ENCODE peak calls at places on chromosome 20, in ten cellular contexts. One of them, this sample, is unnamed.

GRCh38 chr20:33914871-33915270 is 78.8 kb upstream of the RALY start:
- DNase-seq in effector memory CD4-positive, alpha-beta T cell: peak; percentile 3
- DNase-seq in IMR-90: peak; percentile 94
- DNase-seq in fibroblast of lung: peak; percentile 34
- DNase-seq in A673: no peak
- DNase-seq in CD8-positive, alpha-beta memory T cell: no peak
- DNase-seq in CD8-positive, alpha-beta T cell: peak; percentile 40
- DNase-seq in right cardiac atrium: no peak
- DNase-seq in cardiac muscle cell: no peak
- DNase-seq in PC-3: peak; percentile 84
- DNase-seq in this sample: no peak

GRCh38 chr20:9460518-9460917 is 53.9 kb upstream of the LAMP5 start:
- DNase-seq in cardiac muscle cell: no peak
- DNase-seq in IMR-90: peak; percentile 36
- DNase-seq in PC-3: peak; percentile 89
- DNase-seq in fibroblast of lung: peak; percentile 61
- DNase-seq in effector memory CD4-positive, alpha-beta T cell: no peak
- DNase-seq in right cardiac atrium: no peak
- DNase-seq in CD8-positive, alpha-beta T cell: no peak
- DNase-seq in A673: peak; percentile 14
- DNase-seq in CD8-positive, alpha-beta memory T cell: no peak
- DNase-seq in this sample: no peak

GRCh38 chr20:25574411-25574810 is 10.9 kb downstream of the NINL start:
- DNase-seq in right cardiac atrium: no peak
- DNase-seq in CD8-positive, alpha-beta T cell: no peak
- DNase-seq in cardiac muscle cell: no peak
- DNase-seq in A673: peak; percentile 11
- DNase-seq in PC-3: peak; percentile 74
- DNase-seq in CD8-positive, alpha-beta memory T cell: no peak
- DNase-seq in IMR-90: peak; percentile 52
- DNase-seq in fibroblast of lung: peak; percentile 63
- DNase-seq in effector memory CD4-positive, alpha-beta T cell: no peak
- DNase-seq in this sample: no peak

GRCh38 chr20:19628570-19629134 is 129.4 kb upstream of the RIN2 start:
- DNase-seq in effector memory CD4-positive, alpha-beta T cell: no peak
- DNase-seq in CD8-positive, alpha-beta memory T cell: no peak
- DNase-seq in IMR-90: peak; percentile 66
- DNase-seq in fibroblast of lung: peak; percentile 67
- DNase-seq in cardiac muscle cell: peak; percentile 77
- DNase-seq in PC-3: peak; percentile 86
- DNase-seq in CD8-positive, alpha-beta T cell: peak; percentile 21
- DNase-seq in A673: peak; percentile 77
- DNase-seq in right cardiac atrium: no peak
- DNase-seq in this sample: peak; percentile 58

GRCh38 chr20:20079102-20079784 is 26.9 kb downstream of the CFAP61 start:
- DNase-seq in IMR-90: no peak
- DNase-seq in effector memory CD4-positive, alpha-beta T cell: no peak
- DNase-seq in PC-3: peak; percentile 48
- DNase-seq in fibroblast of lung: no peak
- DNase-seq in right cardiac atrium: no peak
- DNase-seq in CD8-positive, alpha-beta memory T cell: no peak
- DNase-seq in CD8-positive, alpha-beta T cell: no peak
- DNase-seq in A673: no peak
- DNase-seq in cardiac muscle cell: no peak
- DNase-seq in this sample: no peak

GRCh38 chr20:25051386-25052155 is 6.4 kb downstream of the ACSS1 start:
- DNase-seq in IMR-90: no peak
- DNase-seq in cardiac muscle cell: no peak
- DNase-seq in CD8-positive, alpha-beta memory T cell: no peak
- DNase-seq in fibroblast of lung: no peak
- DNase-seq in right cardiac atrium: no peak
- DNase-seq in PC-3: no peak
- DNase-seq in CD8-positive, alpha-beta T cell: no peak
- DNase-seq in effector memory CD4-positive, alpha-beta T cell: no peak
- DNase-seq in A673: no peak
- DNase-seq in this sample: no peak

GRCh38 chr20:62732766-62733165 is 24.1 kb downstream of the NTSR1 start:
- DNase-seq in PC-3: no peak
- DNase-seq in IMR-90: no peak
- DNase-seq in CD8-positive, alpha-beta T cell: no peak
- DNase-seq in A673: no peak
- DNase-seq in fibroblast of lung: no peak
- DNase-seq in CD8-positive, alpha-beta memory T cell: no peak
- DNase-seq in effector memory CD4-positive, alpha-beta T cell: no peak
- DNase-seq in right cardiac atrium: peak; percentile 17
- DNase-seq in cardiac muscle cell: no peak
- DNase-seq in this sample: no peak

GRCh38 chr20:24751551-24751950 is 197.5 kb upstream of the CST7 start:
- DNase-seq in effector memory CD4-positive, alpha-beta T cell: no peak
- DNase-seq in right cardiac atrium: no peak
- DNase-seq in CD8-positive, alpha-beta memory T cell: no peak
- DNase-seq in CD8-positive, alpha-beta T cell: no peak
- DNase-seq in cardiac muscle cell: no peak
- DNase-seq in A673: no peak
- DNase-seq in PC-3: no peak
- DNase-seq in IMR-90: no peak
- DNase-seq in fibroblast of lung: no peak
- DNase-seq in this sample: no peak

GRCh38 chr20:50054626-50055511 is 58.1 kb downstream of the UBE2V1 start:
- DNase-seq in CD8-positive, alpha-beta T cell: no peak
- DNase-seq in CD8-positive, alpha-beta memory T cell: no peak
- DNase-seq in IMR-90: peak; percentile 41
- DNase-seq in effector memory CD4-positive, alpha-beta T cell: no peak
- DNase-seq in right cardiac atrium: peak; percentile 92
- DNase-seq in PC-3: no peak
- DNase-seq in A673: no peak
- DNase-seq in fibroblast of lung: peak; percentile 55
- DNase-seq in cardiac muscle cell: no peak
- DNase-seq in this sample: no peak

GRCh38 chr20:48126227-48126740 is 341.0 kb upstream of the SULF2 start:
- DNase-seq in CD8-positive, alpha-beta memory T cell: no peak
- DNase-seq in PC-3: no peak
- DNase-seq in CD8-positive, alpha-beta T cell: no peak
- DNase-seq in IMR-90: no peak
- DNase-seq in cardiac muscle cell: peak; percentile 22
- DNase-seq in right cardiac atrium: no peak
- DNase-seq in fibroblast of lung: no peak
- DNase-seq in effector memory CD4-positive, alpha-beta T cell: no peak
- DNase-seq in A673: no peak
- DNase-seq in this sample: no peak

GRCh38 chr20:23417861-23418260 is 3.4 kb downstream of the NAPB start:
- DNase-seq in CD8-positive, alpha-beta memory T cell: no peak
- DNase-seq in cardiac muscle cell: no peak
- DNase-seq in fibroblast of lung: no peak
- DNase-seq in effector memory CD4-positive, alpha-beta T cell: no peak
- DNase-seq in A673: no peak
- DNase-seq in CD8-positive, alpha-beta T cell: no peak
- DNase-seq in IMR-90: no peak
- DNase-seq in PC-3: no peak
- DNase-seq in right cardiac atrium: no peak
- DNase-seq in this sample: no peak

GRCh38 chr20:60512436-60512835 is 554.2 kb downstream of the CDH26 start:
- DNase-seq in PC-3: peak; percentile 5
- DNase-seq in IMR-90: peak; percentile 63
- DNase-seq in cardiac muscle cell: no peak
- DNase-seq in effector memory CD4-positive, alpha-beta T cell: no peak
- DNase-seq in A673: peak; percentile 56
- DNase-seq in right cardiac atrium: no peak
- DNase-seq in fibroblast of lung: peak; percentile 58
- DNase-seq in CD8-positive, alpha-beta memory T cell: no peak
- DNase-seq in CD8-positive, alpha-beta T cell: no peak
- DNase-seq in this sample: no peak
- H3K9me3 ChIP-seq in PC-3: peaks cover 2% of the 10 kb centered on the region
- H3K9me3 ChIP-seq in IMR-90: no peaks in the 10 kb centered on the region
- H3K9me3 ChIP-seq in cardiac muscle cell: no peaks in the 10 kb centered on the region
- H3K9me3 ChIP-seq in effector memory CD4-positive, alpha-beta T cell: no peaks in the 10 kb centered on the region
- H3K9me3 ChIP-seq in A673: no peaks in the 10 kb centered on the region
- H3K9me3 ChIP-seq in right cardiac atrium: no peaks in the 10 kb centered on the region
- H3K9me3 ChIP-seq in fibroblast of lung: no peaks in the 10 kb centered on the region
- H3K9me3 ChIP-seq in CD8-positive, alpha-beta memory T cell: no peaks in the 10 kb centered on the region
- H3K9me3 ChIP-seq in CD8-positive, alpha-beta T cell: no peaks in the 10 kb centered on the region
- H3K9me3 ChIP-seq in this sample: no peaks in the 10 kb centered on the region

GRCh38 chr20:55937283-55937682 is 68.0 kb downstream of the CBLN4 start:
- DNase-seq in cardiac muscle cell: no peak
- DNase-seq in CD8-positive, alpha-beta memory T cell: no peak
- DNase-seq in IMR-90: no peak
- DNase-seq in effector memory CD4-positive, alpha-beta T cell: no peak
- DNase-seq in PC-3: no peak
- DNase-seq in fibroblast of lung: no peak
- DNase-seq in right cardiac atrium: no peak
- DNase-seq in CD8-positive, alpha-beta T cell: no peak
- DNase-seq in A673: no peak
- DNase-seq in this sample: no peak

DNA sequence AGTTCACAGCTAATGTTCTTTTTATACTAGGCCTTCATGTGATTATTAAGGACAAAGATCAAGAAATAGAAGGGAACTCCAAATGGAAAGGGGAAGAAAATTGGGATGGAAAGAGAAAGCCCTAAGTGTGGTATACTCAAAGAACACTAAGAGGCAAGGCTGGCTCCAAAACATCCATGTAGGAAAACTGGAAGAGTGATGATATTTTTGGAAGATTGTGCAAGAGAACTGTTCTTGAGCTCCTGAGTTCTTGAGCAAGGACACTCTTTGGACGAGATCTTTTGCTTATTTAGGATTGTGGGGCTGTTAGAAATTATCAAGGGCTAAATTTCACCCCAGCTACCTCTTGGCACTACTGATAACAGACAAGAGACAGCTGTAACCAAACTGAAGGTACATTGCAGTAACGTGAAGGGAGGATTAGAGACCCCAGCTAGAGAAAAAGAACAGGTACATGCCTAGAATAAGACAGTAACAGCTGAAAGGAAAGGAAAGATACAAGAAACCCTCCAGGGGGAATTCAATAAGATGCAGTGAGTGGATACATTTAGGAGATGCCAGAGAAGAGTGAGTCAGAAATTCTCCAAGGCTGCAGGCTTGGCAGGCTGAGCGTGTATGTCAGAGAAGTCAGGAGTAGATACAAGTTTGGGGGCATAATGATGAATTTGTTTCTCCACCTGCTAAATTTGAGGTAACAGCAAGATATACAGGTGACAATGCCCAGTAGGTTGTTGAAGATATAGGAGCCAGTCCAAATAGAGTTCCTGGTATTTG is 69.7 kb downstream of the CBLN4 start:
- DNase-seq in CD8-positive, alpha-beta memory T cell: no peak
- DNase-seq in cardiac muscle cell: no peak
- DNase-seq in CD8-positive, alpha-beta T cell: no peak
- DNase-seq in PC-3: no peak
- DNase-seq in A673: no peak
- DNase-seq in IMR-90: no peak
- DNase-seq in effector memory CD4-positive, alpha-beta T cell: no peak
- DNase-seq in fibroblast of lung: no peak
- DNase-seq in right cardiac atrium: no peak
- DNase-seq in this sample: no peak
- H3K9me3 ChIP-seq in CD8-positive, alpha-beta memory T cell: no peaks in the 10 kb centered on the region
- H3K9me3 ChIP-seq in cardiac muscle cell: no peaks in the 10 kb centered on the region
- H3K9me3 ChIP-seq in CD8-positive, alpha-beta T cell: no peaks in the 10 kb centered on the region
- H3K9me3 ChIP-seq in PC-3: peaks cover 36% of the 10 kb centered on the region
- H3K9me3 ChIP-seq in A673: peaks cover 10% of the 10 kb centered on the region
- H3K9me3 ChIP-seq in IMR-90: peaks cover 10% of the 10 kb centered on the region
- H3K9me3 ChIP-seq in effector memory CD4-positive, alpha-beta T cell: no peaks in the 10 kb centered on the region
- H3K9me3 ChIP-seq in fibroblast of lung: no peaks in the 10 kb centered on the region
- H3K9me3 ChIP-seq in right cardiac atrium: no peaks in the 10 kb centered on the region
- H3K9me3 ChIP-seq in this sample: no peaks in the 10 kb centered on the region

DNA sequence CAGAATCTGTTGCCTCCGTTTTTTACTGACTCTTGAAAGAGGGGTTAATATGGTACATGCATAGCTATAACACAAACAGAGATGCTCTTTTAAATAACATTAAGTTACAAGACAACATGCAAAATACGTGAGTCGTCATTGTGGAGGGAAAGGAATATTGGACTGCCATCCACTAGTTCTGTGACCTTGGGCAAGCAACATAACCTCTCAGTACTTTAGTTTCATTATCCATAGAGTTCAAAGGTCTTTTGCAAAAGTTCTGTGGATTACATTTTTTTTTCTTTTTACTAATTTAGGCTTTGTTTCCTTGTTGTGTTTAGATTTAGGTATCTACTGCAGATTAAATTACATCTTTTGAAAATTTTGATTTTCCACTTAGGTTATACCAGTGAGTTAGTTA is 70.5 kb downstream of the MACROD2 start:
- DNase-seq in A673: no peak
- DNase-seq in IMR-90: no peak
- DNase-seq in cardiac muscle cell: no peak
- DNase-seq in fibroblast of lung: no peak
- DNase-seq in CD8-positive, alpha-beta T cell: no peak
- DNase-seq in CD8-positive, alpha-beta memory T cell: no peak
- DNase-seq in right cardiac atrium: no peak
- DNase-seq in PC-3: no peak
- DNase-seq in effector memory CD4-positive, alpha-beta T cell: no peak
- DNase-seq in this sample: no peak
- H3K9me3 ChIP-seq in A673: no peaks in the 10 kb centered on the region
- H3K9me3 ChIP-seq in IMR-90: no peaks in the 10 kb centered on the region
- H3K9me3 ChIP-seq in cardiac muscle cell: no peaks in the 10 kb centered on the region
- H3K9me3 ChIP-seq in fibroblast of lung: no peaks in the 10 kb centered on the region
- H3K9me3 ChIP-seq in CD8-positive, alpha-beta T cell: no peaks in the 10 kb centered on the region
- H3K9me3 ChIP-seq in CD8-positive, alpha-beta memory T cell: no peaks in the 10 kb centered on the region
- H3K9me3 ChIP-seq in right cardiac atrium: no peaks in the 10 kb centered on the region
- H3K9me3 ChIP-seq in PC-3: no peaks in the 10 kb centered on the region
- H3K9me3 ChIP-seq in effector memory CD4-positive, alpha-beta T cell: no peaks in the 10 kb centered on the region
- H3K9me3 ChIP-seq in this sample: no peaks in the 10 kb centered on the region

GRCh38 chr20:51219544-51219943 is 196.6 kb upstream of the KCNG1 start:
- DNase-seq in CD8-positive, alpha-beta T cell: no peak
- DNase-seq in fibroblast of lung: no peak
- DNase-seq in A673: no peak
- DNase-seq in effector memory CD4-positive, alpha-beta T cell: no peak
- DNase-seq in IMR-90: no peak
- DNase-seq in cardiac muscle cell: no peak
- DNase-seq in CD8-positive, alpha-beta memory T cell: no peak
- DNase-seq in right cardiac atrium: no peak
- DNase-seq in PC-3: no peak
- DNase-seq in this sample: no peak

GRCh38 chr20:51217347-51218045 is 194.6 kb upstream of the KCNG1 start:
- DNase-seq in A673: no peak
- DNase-seq in cardiac muscle cell: no peak
- DNase-seq in fibroblast of lung: no peak
- DNase-seq in IMR-90: no peak
- DNase-seq in CD8-positive, alpha-beta memory T cell: no peak
- DNase-seq in right cardiac atrium: no peak
- DNase-seq in effector memory CD4-positive, alpha-beta T cell: no peak
- DNase-seq in CD8-positive, alpha-beta T cell: no peak
- DNase-seq in PC-3: no peak
- DNase-seq in this sample: no peak

GRCh38 chr20:51221103-51221502 is 198.2 kb upstream of the KCNG1 start:
- DNase-seq in fibroblast of lung: no peak
- DNase-seq in CD8-positive, alpha-beta memory T cell: no peak
- DNase-seq in CD8-positive, alpha-beta T cell: no peak
- DNase-seq in PC-3: no peak
- DNase-seq in effector memory CD4-positive, alpha-beta T cell: no peak
- DNase-seq in right cardiac atrium: no peak
- DNase-seq in cardiac muscle cell: no peak
- DNase-seq in A673: no peak
- DNase-seq in IMR-90: no peak
- DNase-seq in this sample: no peak

GRCh38 chr20:51220293-51220706 is 197.4 kb upstream of the KCNG1 start:
- DNase-seq in A673: peak; percentile 52
- DNase-seq in effector memory CD4-positive, alpha-beta T cell: peak; percentile 2
- DNase-seq in fibroblast of lung: peak; percentile 3
- DNase-seq in CD8-positive, alpha-beta T cell: peak; percentile 55
- DNase-seq in cardiac muscle cell: peak; percentile 32
- DNase-seq in IMR-90: no peak
- DNase-seq in CD8-positive, alpha-beta memory T cell: peak; percentile 26
- DNase-seq in right cardiac atrium: peak; percentile 68
- DNase-seq in PC-3: peak; percentile 65
- DNase-seq in this sample: no peak

GRCh38 chr20:51216850-51217249 is 193.9 kb upstream of the KCNG1 start:
- DNase-seq in PC-3: no peak
- DNase-seq in CD8-positive, alpha-beta memory T cell: no peak
- DNase-seq in right cardiac atrium: no peak
- DNase-seq in A673: no peak
- DNase-seq in effector memory CD4-positive, alpha-beta T cell: no peak
- DNase-seq in IMR-90: no peak
- DNase-seq in CD8-positive, alpha-beta T cell: no peak
- DNase-seq in cardiac muscle cell: no peak
- DNase-seq in fibroblast of lung: no peak
- DNase-seq in this sample: no peak
- H3K9me3 ChIP-seq in PC-3: no peaks in the 10 kb centered on the region
- H3K9me3 ChIP-seq in CD8-positive, alpha-beta memory T cell: no peaks in the 10 kb centered on the region
- H3K9me3 ChIP-seq in right cardiac atrium: peaks cover 6% of the 10 kb centered on the region
- H3K9me3 ChIP-seq in A673: peaks cover 9% of the 10 kb centered on the region
- H3K9me3 ChIP-seq in effector memory CD4-positive, alpha-beta T cell: no peaks in the 10 kb centered on the region
- H3K9me3 ChIP-seq in IMR-90: peaks cover 5% of the 10 kb centered on the region
- H3K9me3 ChIP-seq in CD8-positive, alpha-beta T cell: no peaks in the 10 kb centered on the region
- H3K9me3 ChIP-seq in cardiac muscle cell: no peaks in the 10 kb centered on the region
- H3K9me3 ChIP-seq in fibroblast of lung: no peaks in the 10 kb centered on the region
- H3K9me3 ChIP-seq in this sample: no peaks in the 10 kb centered on the region